ENCODE peak calls at places on chromosomes 3 and 15, in seven cellular contexts. One of them, this sample, is unnamed.

GRCh38 chr15:43516801-43517353 is 531 bp upstream of the MAP1A start:
- DNase-seq in body of pancreas: no peak
- DNase-seq in endothelial cell of umbilical vein: no peak
- DNase-seq in breast epithelium: no peak
- DNase-seq in A549: no peak
- DNase-seq in adrenal gland: no peak
- DNase-seq in ovary: no peak
- DNase-seq in this sample: no peak

GRCh38 chr3:84983490-84983889 is 24.7 kb downstream of the CADM2 start:
- DNase-seq in body of pancreas: no peak
- DNase-seq in endothelial cell of umbilical vein: no peak
- DNase-seq in breast epithelium: no peak
- DNase-seq in A549: no peak
- DNase-seq in adrenal gland: no peak
- DNase-seq in ovary: no peak
- DNase-seq in this sample: no peak

GRCh38 chr3:156675744-156676466 is 1.5 kb downstream of the TIPARP start:
- DNase-seq in body of pancreas: peak; percentile 39
- DNase-seq in endothelial cell of umbilical vein: peak; percentile 88
- DNase-seq in breast epithelium: peak; percentile 38
- DNase-seq in A549: peak; percentile 49
- DNase-seq in adrenal gland: peak; percentile 61
- DNase-seq in ovary: peak; percentile 39
- DNase-seq in this sample: peak; percentile 66

GRCh38 chr3:45100998-45101407 is 45.2 kb downstream of the CDCP1 start:
- DNase-seq in body of pancreas: no peak
- DNase-seq in endothelial cell of umbilical vein: no peak
- DNase-seq in breast epithelium: no peak
- DNase-seq in A549: no peak
- DNase-seq in adrenal gland: no peak
- DNase-seq in ovary: no peak
- DNase-seq in this sample: no peak

GRCh38 chr15:26838742-26839460 is 28.0 kb upstream of the GABRA5 start:
- DNase-seq in body of pancreas: peak; percentile 16
- DNase-seq in endothelial cell of umbilical vein: no peak
- DNase-seq in breast epithelium: no peak
- DNase-seq in A549: peak; percentile 62
- DNase-seq in adrenal gland: no peak
- DNase-seq in ovary: no peak
- DNase-seq in this sample: no peak

GRCh38 chr3:172260381-172260780 is 187.9 kb downstream of the GHSR start:
- DNase-seq in body of pancreas: no peak
- DNase-seq in endothelial cell of umbilical vein: no peak
- DNase-seq in breast epithelium: no peak
- DNase-seq in A549: no peak
- DNase-seq in adrenal gland: peak; percentile 57
- DNase-seq in ovary: no peak
- DNase-seq in this sample: no peak

GRCh38 chr15:38879909-38880471 is 315.4 kb upstream of the RASGRP1 start:
- DNase-seq in body of pancreas: peak; percentile 26
- DNase-seq in endothelial cell of umbilical vein: no peak
- DNase-seq in breast epithelium: peak; percentile 57
- DNase-seq in A549: no peak
- DNase-seq in adrenal gland: peak; percentile 23
- DNase-seq in ovary: peak; percentile 62
- DNase-seq in this sample: peak; percentile 89

GRCh38 chr3:195881276-195881988 is 26.9 kb downstream of the TNK2 start:
- DNase-seq in body of pancreas: no peak
- DNase-seq in endothelial cell of umbilical vein: no peak
- DNase-seq in breast epithelium: no peak
- DNase-seq in A549: no peak
- DNase-seq in adrenal gland: no peak
- DNase-seq in ovary: no peak
- DNase-seq in this sample: peak; percentile 53

GRCh38 chr3:127938800-127939199 is 23.8 kb downstream of the KBTBD12 start:
- DNase-seq in body of pancreas: no peak
- DNase-seq in endothelial cell of umbilical vein: no peak
- DNase-seq in breast epithelium: no peak
- DNase-seq in A549: no peak
- DNase-seq in adrenal gland: no peak
- DNase-seq in ovary: no peak
- DNase-seq in this sample: no peak

DNA sequence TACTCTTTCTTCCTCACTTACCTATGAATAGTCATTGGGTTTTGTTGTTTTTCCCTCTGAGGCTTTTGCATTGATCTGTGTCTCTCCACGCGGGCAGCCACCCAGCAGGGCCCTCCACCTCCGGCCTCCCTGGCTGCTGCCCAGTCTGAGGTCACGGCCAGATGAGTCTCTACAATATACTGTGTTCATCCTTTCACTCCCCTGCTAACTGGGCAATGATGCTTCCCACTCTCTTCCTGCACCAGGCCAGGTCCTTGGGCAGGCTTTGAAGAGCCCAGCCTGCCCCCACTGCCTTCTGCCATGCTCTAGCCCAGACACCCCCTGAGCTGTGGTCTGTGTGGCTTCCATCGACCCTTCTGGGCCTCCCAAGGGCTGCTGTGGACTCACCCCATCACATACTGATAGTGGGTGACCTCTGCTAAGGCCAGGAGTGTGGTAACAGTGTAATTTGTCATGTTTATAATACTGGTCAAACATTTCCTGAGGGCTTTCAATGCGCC is 18.0 kb downstream of the PDIA5 start:
- DNase-seq in body of pancreas: no peak
- DNase-seq in endothelial cell of umbilical vein: no peak
- DNase-seq in breast epithelium: no peak
- DNase-seq in A549: no peak
- DNase-seq in adrenal gland: peak; percentile 60
- DNase-seq in ovary: no peak
- DNase-seq in this sample: no peak
- H3K4me1 ChIP-seq in body of pancreas: peaks cover 76% of the 10 kb centered on the region
- H3K4me1 ChIP-seq in endothelial cell of umbilical vein: peaks cover 54% of the 10 kb centered on the region
- H3K4me1 ChIP-seq in breast epithelium: peaks cover 11% of the 10 kb centered on the region
- H3K4me1 ChIP-seq in A549: peaks cover 18% of the 10 kb centered on the region
- H3K4me1 ChIP-seq in adrenal gland: peaks cover 99% of the 10 kb centered on the region
- H3K4me1 ChIP-seq in ovary: peaks cover 48% of the 10 kb centered on the region
- H3K4me1 ChIP-seq in this sample: peaks cover 79% of the 10 kb centered on the region

DNA sequence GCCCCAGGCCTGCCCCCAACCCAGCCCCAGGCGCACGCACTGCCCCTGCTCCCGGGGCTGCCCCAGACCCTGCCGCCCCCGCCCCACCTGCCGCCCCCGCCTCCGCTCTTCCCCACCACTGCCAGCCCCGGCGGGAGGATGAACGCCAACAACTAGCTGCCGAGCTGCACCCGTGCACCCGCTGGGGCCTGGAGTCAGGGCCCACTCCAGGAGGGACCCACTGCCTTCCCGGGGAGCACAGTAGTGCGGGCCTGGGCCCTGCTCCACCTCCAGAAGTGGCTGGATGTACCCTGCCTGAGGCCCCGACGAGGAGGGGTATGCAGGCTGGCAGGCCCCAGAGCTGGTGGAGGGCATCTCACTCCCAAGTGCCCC is 10.9 kb downstream of the ZBTB47 start:
- DNase-seq in body of pancreas: no peak
- DNase-seq in endothelial cell of umbilical vein: no peak
- DNase-seq in breast epithelium: no peak
- DNase-seq in A549: no peak
- DNase-seq in adrenal gland: no peak
- DNase-seq in ovary: no peak
- DNase-seq in this sample: no peak
- TF ChIP-seq POLR2A in body of pancreas: no peak
- TF ChIP-seq POLR2A in endothelial cell of umbilical vein: no peak
- TF ChIP-seq POLR2A in breast epithelium: no peak
- TF ChIP-seq POLR2A in A549: no peak
- TF ChIP-seq POLR2A in adrenal gland: no peak
- TF ChIP-seq POLR2A in ovary: no peak
- TF ChIP-seq POLR2A in this sample: no peak

GRCh38 chr15:68639926-68640600 is 61.3 kb downstream of the CORO2B start:
- DNase-seq in body of pancreas: peak; percentile 43
- DNase-seq in endothelial cell of umbilical vein: no peak
- DNase-seq in breast epithelium: no peak
- DNase-seq in A549: no peak
- DNase-seq in adrenal gland: no peak
- DNase-seq in ovary: no peak
- DNase-seq in this sample: peak; percentile 58
- H3K4me1 ChIP-seq in body of pancreas: no peaks in the 10 kb centered on the region
- H3K4me1 ChIP-seq in endothelial cell of umbilical vein: no peaks in the 10 kb centered on the region
- H3K4me1 ChIP-seq in breast epithelium: no peaks in the 10 kb centered on the region
- H3K4me1 ChIP-seq in A549: peaks cover 29% of the 10 kb centered on the region
- H3K4me1 ChIP-seq in adrenal gland: peaks cover 9% of the 10 kb centered on the region
- H3K4me1 ChIP-seq in ovary: peaks cover 54% of the 10 kb centered on the region
- H3K4me1 ChIP-seq in this sample: peaks cover 18% of the 10 kb centered on the region

GRCh38 chr3:63159764-63160163 is 118.3 kb upstream of the SYNPR start:
- DNase-seq in body of pancreas: no peak
- DNase-seq in endothelial cell of umbilical vein: no peak
- DNase-seq in breast epithelium: no peak
- DNase-seq in A549: no peak
- DNase-seq in adrenal gland: no peak
- DNase-seq in ovary: no peak
- DNase-seq in this sample: no peak
- TF ChIP-seq POLR2A in body of pancreas: no peak
- TF ChIP-seq POLR2A in endothelial cell of umbilical vein: no peak
- TF ChIP-seq POLR2A in breast epithelium: no peak
- TF ChIP-seq POLR2A in A549: no peak
- TF ChIP-seq POLR2A in adrenal gland: no peak
- TF ChIP-seq POLR2A in ovary: no peak
- TF ChIP-seq POLR2A in this sample: no peak

GRCh38 chr15:71136159-71137137 is 21.2 kb downstream of the THSD4 start:
- DNase-seq in body of pancreas: no peak
- DNase-seq in endothelial cell of umbilical vein: peak; percentile 56
- DNase-seq in breast epithelium: no peak
- DNase-seq in A549: peak; percentile 70
- DNase-seq in adrenal gland: no peak
- DNase-seq in ovary: no peak
- DNase-seq in this sample: no peak
- H3K4me1 ChIP-seq in body of pancreas: peaks cover 47% of the 10 kb centered on the region
- H3K4me1 ChIP-seq in endothelial cell of umbilical vein: peaks cover 47% of the 10 kb centered on the region
- H3K4me1 ChIP-seq in breast epithelium: no peaks in the 10 kb centered on the region
- H3K4me1 ChIP-seq in A549: peaks cover 61% of the 10 kb centered on the region
- H3K4me1 ChIP-seq in adrenal gland: peaks cover 15% of the 10 kb centered on the region
- H3K4me1 ChIP-seq in ovary: peaks cover 2% of the 10 kb centered on the region
- H3K4me1 ChIP-seq in this sample: no peaks in the 10 kb centered on the region

GRCh38 chr15:63389902-63390301 is 8.3 kb upstream of the CA12 start:
- DNase-seq in body of pancreas: peak; percentile 99
- DNase-seq in endothelial cell of umbilical vein: no peak
- DNase-seq in breast epithelium: peak; percentile 83
- DNase-seq in A549: no peak
- DNase-seq in adrenal gland: peak; percentile 31
- DNase-seq in ovary: peak; percentile 25
- DNase-seq in this sample: no peak
- TF ChIP-seq POLR2A in body of pancreas: no peak
- TF ChIP-seq POLR2A in endothelial cell of umbilical vein: no peak
- TF ChIP-seq POLR2A in breast epithelium: no peak
- TF ChIP-seq POLR2A in A549: no peak
- TF ChIP-seq POLR2A in adrenal gland: no peak
- TF ChIP-seq POLR2A in ovary: no peak
- TF ChIP-seq POLR2A in this sample: no peak

DNA sequence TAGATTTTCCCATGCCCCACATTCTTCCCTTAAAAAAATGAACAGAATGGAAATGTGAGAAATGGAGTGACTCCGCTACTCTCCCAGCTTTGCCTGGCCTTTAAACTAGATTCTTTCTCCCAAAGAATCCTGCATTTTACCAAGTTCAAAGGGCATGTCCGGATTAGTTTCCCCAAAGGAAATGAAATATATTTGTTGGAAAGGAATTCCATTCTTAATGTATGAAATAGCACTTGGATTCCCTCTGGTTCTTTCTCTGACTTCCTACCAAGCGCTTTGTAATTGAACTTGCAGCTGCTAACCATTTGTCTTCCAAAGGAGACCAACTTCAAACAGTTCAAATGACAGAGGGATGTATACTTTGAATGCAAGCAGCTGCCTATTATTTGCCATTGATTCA is 18.9 kb downstream of the MAP2K1 start:
- DNase-seq in body of pancreas: no peak
- DNase-seq in endothelial cell of umbilical vein: peak; percentile 83
- DNase-seq in breast epithelium: no peak
- DNase-seq in A549: no peak
- DNase-seq in adrenal gland: no peak
- DNase-seq in ovary: no peak
- DNase-seq in this sample: no peak
- H3K4me1 ChIP-seq in body of pancreas: peaks cover 30% of the 10 kb centered on the region
- H3K4me1 ChIP-seq in endothelial cell of umbilical vein: peaks cover 35% of the 10 kb centered on the region
- H3K4me1 ChIP-seq in breast epithelium: no peaks in the 10 kb centered on the region
- H3K4me1 ChIP-seq in A549: peaks cover 14% of the 10 kb centered on the region
- H3K4me1 ChIP-seq in adrenal gland: peaks cover 48% of the 10 kb centered on the region
- H3K4me1 ChIP-seq in ovary: peaks cover 4% of the 10 kb centered on the region
- H3K4me1 ChIP-seq in this sample: no peaks in the 10 kb centered on the region

GRCh38 chr3:4464579-4464978 is 2.5 kb downstream of the SUMF1 start:
- DNase-seq in body of pancreas: no peak
- DNase-seq in endothelial cell of umbilical vein: no peak
- DNase-seq in breast epithelium: no peak
- DNase-seq in A549: no peak
- DNase-seq in adrenal gland: no peak
- DNase-seq in ovary: no peak
- DNase-seq in this sample: no peak

GRCh38 chr3:4467522-4467867 is 426 bp upstream of the SUMF1 start:
- DNase-seq in body of pancreas: no peak
- DNase-seq in endothelial cell of umbilical vein: no peak
- DNase-seq in breast epithelium: no peak
- DNase-seq in A549: no peak
- DNase-seq in adrenal gland: no peak
- DNase-seq in ovary: no peak
- DNase-seq in this sample: no peak

GRCh38 chr3:4462641-4463040 is 4.4 kb downstream of the SUMF1 start:
- DNase-seq in body of pancreas: no peak
- DNase-seq in endothelial cell of umbilical vein: no peak
- DNase-seq in breast epithelium: no peak
- DNase-seq in A549: no peak
- DNase-seq in adrenal gland: no peak
- DNase-seq in ovary: no peak
- DNase-seq in this sample: no peak

GRCh38 chr3:4471907-4472306 is 4.8 kb upstream of the SUMF1 start:
- DNase-seq in body of pancreas: peak; percentile 93
- DNase-seq in endothelial cell of umbilical vein: no peak
- DNase-seq in breast epithelium: no peak
- DNase-seq in A549: no peak
- DNase-seq in adrenal gland: no peak
- DNase-seq in ovary: no peak
- DNase-seq in this sample: no peak

DNA sequence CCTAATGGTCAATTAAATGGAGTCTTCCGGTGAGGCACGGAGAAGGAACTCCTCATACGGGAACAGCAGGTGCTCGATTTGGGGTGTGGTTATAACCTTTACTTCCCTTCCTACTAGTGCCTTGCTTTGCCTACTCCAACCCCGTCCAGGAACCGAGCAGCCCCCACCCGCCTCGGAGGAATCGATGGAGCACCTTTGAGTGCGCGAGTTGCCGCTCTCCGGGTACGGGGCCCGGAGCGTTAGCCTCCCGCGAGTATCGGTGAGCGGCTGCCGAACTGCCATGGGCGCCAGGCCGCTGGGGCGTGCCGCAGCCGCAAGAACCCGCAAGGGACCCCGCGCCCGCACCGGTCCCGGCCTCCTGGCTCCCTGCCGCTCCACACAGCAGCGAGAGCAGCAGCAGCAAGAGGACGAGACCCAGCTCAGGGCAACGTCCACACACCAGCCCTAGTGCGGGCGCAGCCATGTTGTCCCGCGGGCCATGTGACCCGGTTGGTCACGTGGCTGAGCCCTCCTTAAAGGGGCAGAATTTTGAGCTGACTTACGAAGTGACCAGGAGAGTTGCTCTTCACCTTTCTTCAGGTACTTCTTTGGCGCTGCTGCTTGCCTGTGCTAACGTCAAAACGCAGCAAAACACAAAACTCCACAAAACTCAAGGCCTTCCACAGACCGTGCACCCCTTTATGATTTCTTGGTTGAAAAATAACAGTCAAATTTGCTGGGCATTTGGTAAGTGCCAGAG is at the start of gene SUMF1:
- DNase-seq in body of pancreas: peak; percentile 90
- DNase-seq in endothelial cell of umbilical vein: peak; percentile 80
- DNase-seq in breast epithelium: peak; percentile 67
- DNase-seq in A549: peak; percentile 90
- DNase-seq in adrenal gland: peak; percentile 76
- DNase-seq in ovary: peak; percentile 76
- DNase-seq in this sample: peak; percentile 89
- TF ChIP-seq POLR2A in body of pancreas: peak; percentile 55
- TF ChIP-seq POLR2A in endothelial cell of umbilical vein: peak; percentile 85
- TF ChIP-seq POLR2A in breast epithelium: no peak
- TF ChIP-seq POLR2A in A549: peak; percentile 88
- TF ChIP-seq POLR2A in adrenal gland: peak; percentile 74
- TF ChIP-seq POLR2A in ovary: peak; percentile 23
- TF ChIP-seq POLR2A in this sample: peak; percentile 15